ENCODE peak calls at places on chromosomes 13 and 19, in five cellular contexts. P, H, B, F and J are unnamed samples.

GRCh38 chr19:43901395-43902390 is 33.4 kb downstream of the ZNF45 start:
- DNase-seq in H (peak; percentile 82), B (peak; percentile 61), F (peak; percentile 54), P (peak; percentile 93), J (peak; percentile 91)

GRCh38 chr19:29622191-29623070 is 16.3 kb downstream of the POP4 start:
- DNase-seq in H (peak; percentile 65), F (peak; percentile 16), P (no peak), B (no peak), J (no peak)

GRCh38 chr19:58338825-58339558 is 12.2 kb downstream of the ZSCAN22 start:
- DNase-seq in H (no peak), B (no peak), F (no peak), P (peak; percentile 37), J (peak; percentile 61)

GRCh38 chr13:43872181-43872580 is 7.4 kb downstream of the CCDC122 start:
- DNase-seq in P (no peak), F (no peak), B (no peak), H (no peak), J (no peak)

GRCh38 chr19:10339380-10339960 is at the start of gene ICAM3:
- DNase-seq in P (no peak), F (peak; percentile 44), H (peak; percentile 86), B (peak; percentile 71), J (no peak)

GRCh38 chr19:29485293-29485692 is 40.5 kb upstream of the VSTM2B start:
- DNase-seq in H (no peak), P (no peak), F (no peak), B (no peak), J (no peak)

GRCh38 chr13:67303661-67304333 is 73.7 kb upstream of the PCDH9 start:
- DNase-seq in P (no peak), F (no peak), H (no peak), B (no peak), J (no peak)

GRCh38 chr13:114279146-114279545 is 2.3 kb upstream of the UPF3A start:
- DNase-seq in P (no peak), H (no peak), F (no peak), B (no peak), J (no peak)

GRCh38 chr19:912181-913079 is 589 bp downstream of the R3HDM4 start:
- DNase-seq in B (peak; percentile 49), F (peak; percentile 36), P (peak; percentile 24), H (peak; percentile 50), J (peak; percentile 60)

GRCh38 chr13:109667754-109668360 is 118.5 kb downstream of the IRS2 start:
- DNase-seq in F (no peak), P (no peak), H (no peak), B (no peak), J (no peak)

GRCh38 chr13:80126382-80127068 is 214.4 kb downstream of the SPRY2 start:
- DNase-seq in F (no peak), P (no peak), B (no peak), H (no peak), J (no peak)

GRCh38 chr19:681029-681626 is 4.9 kb downstream of the FSTL3 start:
- DNase-seq in F (no peak), P (peak; percentile 96), H (peak; percentile 98), B (peak; percentile 72), J (no peak)

GRCh38 chr19:53158119-53158656 is 665 bp downstream of the ZNF347 start:
- DNase-seq in P (peak; percentile 69), F (peak; percentile 18), H (peak; percentile 64), B (peak; percentile 13), J (peak; percentile 63)

GRCh38 chr13:22665531-22665930 is 515.2 kb upstream of the SGCG start:
- DNase-seq in H (no peak), P (no peak), B (no peak), F (no peak), J (no peak)

GRCh38 chr13:33633701-33634525 is 184.0 kb upstream of the RFC3 start:
- DNase-seq in P (peak; percentile 19), F (no peak), B (no peak), H (no peak), J (peak; percentile 38)

GRCh38 chr13:52832268-52832667 is 16.2 kb downstream of the PCDH8 start:
- DNase-seq in H (no peak), P (no peak), B (no peak), F (no peak), J (no peak)

GRCh38 chr13:51619614-51620013 is 35.4 kb downstream of the WDFY2 start:
- DNase-seq in F (no peak), H (peak; percentile 50), B (no peak), P (peak; percentile 88), J (peak; percentile 79)

GRCh38 chr19:40802300-40803169 is 3.5 kb downstream of the EGLN2 start:
- DNase-seq in H (peak; percentile 13), P (peak; percentile 35), F (no peak), B (no peak), J (no peak)

GRCh38 chr19:55069137-55069858 is 6.3 kb upstream of the RDH13 start:
- DNase-seq in P (peak; percentile 65), F (no peak), H (no peak), B (no peak), J (peak; percentile 19)

GRCh38 chr19:10389863-10390262 is 9.5 kb upstream of the TYK2 start:
- DNase-seq in B (no peak), H (peak; percentile 59), F (no peak), P (no peak), J (peak; percentile 47)

GRCh38 chr19:2032296-2032941 is 16.9 kb upstream of the BTBD2 start:
- DNase-seq in P (peak; percentile 93), B (peak; percentile 28), H (peak; percentile 74), F (no peak), J (peak; percentile 78)

GRCh38 chr19:48967346-48968178 is 2.5 kb downstream of the FTL start:
- DNase-seq in P (peak; percentile 58), H (no peak), B (no peak), F (no peak), J (peak; percentile 50)

GRCh38 chr19:55376381-55376933 is at the start of gene TMEM190:
- DNase-seq in B (no peak), F (no peak), H (no peak), P (no peak), J (no peak)

GRCh38 chr13:75437582-75438318 is 44.2 kb downstream of the TBC1D4 start:
- DNase-seq in P (peak; percentile 47), B (no peak), F (no peak), H (no peak), J (no peak)

GRCh38 chr13:24279267-24279666 is 30.1 kb upstream of the C1QTNF9 start:
- DNase-seq in H (no peak), F (no peak), P (no peak), B (no peak), J (no peak)

GRCh38 chr13:92573467-92574057 is 653.0 kb upstream of the GPC6 start:
- DNase-seq in P (peak; percentile 9), B (no peak), F (no peak), H (no peak), J (no peak)

GRCh38 chr19:45824041-45824471 is 8.9 kb upstream of the RSPH6A start:
- DNase-seq in H (no peak), F (no peak), B (no peak), P (no peak), J (no peak)

GRCh38 chr19:37966211-37967072 is 59.4 kb downstream of the SIPA1L3 start:
- DNase-seq in B (no peak), P (no peak), H (no peak), F (no peak), J (peak; percentile 28)

GRCh38 chr13:42266464-42266863 is 5.5 kb upstream of the AKAP11 start:
- DNase-seq in P (peak; percentile 43), B (no peak), H (no peak), F (no peak), J (peak; percentile 46)

GRCh38 chr19:30593358-30593757 is 221.2 kb downstream of the ZNF536 start:
- DNase-seq in F (no peak), B (no peak), H (no peak), P (no peak), J (no peak)

GRCh38 chr19:34096020-34096915 is 76.0 kb upstream of the LSM14A start:
- DNase-seq in B (peak; percentile 21), P (peak; percentile 65), H (no peak), F (no peak), J (peak; percentile 71)

GRCh38 chr13:27833206-27833605 is 40.9 kb downstream of the GSX1 start:
- DNase-seq in H (no peak), P (no peak), F (no peak), B (no peak), J (no peak)

GRCh38 chr19:51627491-51628138 is 2.6 kb downstream of the SIGLEC5 start:
- DNase-seq in P (no peak), H (no peak), F (no peak), B (no peak), J (no peak)

GRCh38 chr19:10231624-10232228 is 595 bp upstream of the S1PR2 start:
- DNase-seq in B (no peak), F (no peak), P (no peak), H (no peak), J (no peak)

GRCh38 chr13:35818577-35819165 is 312.5 kb downstream of the DCLK1 start:
- DNase-seq in H (no peak), B (no peak), P (peak; percentile 74), F (no peak), J (peak; percentile 66)

GRCh38 chr19:29831041-29831548 is 19.3 kb downstream of the CCNE1 start:
- DNase-seq in H (peak; percentile 81), B (no peak), F (peak; percentile 49), P (peak; percentile 15), J (peak; percentile 70)

GRCh38 chr13:28548468-28548867 is 53.5 kb upstream of the FLT1 start:
- DNase-seq in P (no peak), B (no peak), H (no peak), F (no peak), J (no peak)

GRCh38 chr13:111505175-111505777 is 184.8 kb downstream of the TEX29 start:
- DNase-seq in H (peak; percentile 26), F (no peak), P (peak; percentile 15), B (no peak), J (peak; percentile 2)